ENCODE peak calls at places on chromosomes 11 and 22, in eight cellular contexts. J is heart left ventricle, X is IMR-90, Y is dorsolateral prefrontal cortex, L is GOT3, Z is CMK, D is non-pigmented ciliary epithelial cell, C is SJSA1. Q is an unnamed sample.

GRCh38 chr11:69637956-69638871 is 2.7 kb upstream of the CCND1 start:
- DNase-seq in J (peak), X (peak), Y (no peak), L (no peak), Z (no peak), D (no peak), C (peak), Q (no peak)

GRCh38 chr22:36439481-36440271 is 41.8 kb downstream of the TXN2 start:
- DNase-seq in J (peak), X (peak), Y (no peak), L (peak), Z (no peak), D (peak), C (peak), Q (peak)

GRCh38 chr11:82930229-82930628 is 28.7 kb downstream of the DDIAS start:
- DNase-seq in J (no peak), X (no peak), Y (no peak), L (no peak), Z (no peak), D (no peak), C (no peak), Q (no peak)

GRCh38 chr11:119728651-119729580 is at the start of gene NECTIN1:
- DNase-seq in J (peak), X (peak), Y (peak), L (peak), Z (peak), D (peak), C (peak), Q (peak)

GRCh38 chr11:131121934-131122333 is 205.7 kb upstream of the SNX19 start:
- DNase-seq in J (no peak), X (no peak), Y (no peak), L (no peak), Z (no peak), D (no peak), C (no peak), Q (no peak)

GRCh38 chr22:49975543-49976389 is 15.2 kb downstream of the PIM3 start:
- DNase-seq in J (peak), X (no peak), Y (peak), L (no peak), Z (no peak), D (no peak), C (no peak), Q (no peak)

GRCh38 chr11:112042161-112042960 is 17.2 kb downstream of the DLAT start:
- DNase-seq in J (no peak), X (peak), Y (no peak), L (no peak), Z (no peak), D (peak), C (no peak), Q (no peak)

GRCh38 chr11:110984147-110984546 is 261.4 kb upstream of the POU2AF2 start:
- DNase-seq in J (no peak), X (peak), Y (no peak), L (no peak), Z (no peak), D (peak), C (peak), Q (no peak)

GRCh38 chr22:45197606-45198462 is 34.1 kb downstream of the NUP50 start:
- DNase-seq in J (no peak), X (no peak), Y (no peak), L (no peak), Z (no peak), D (no peak), C (no peak), Q (no peak)

GRCh38 chr11:36280531-36280930 is 8.7 kb downstream of the COMMD9 start:
- DNase-seq in J (no peak), X (peak), Y (no peak), L (no peak), Z (no peak), D (no peak), C (no peak), Q (no peak)

GRCh38 chr22:44400763-44401060 is 88.0 kb upstream of the SHISAL1 start:
- DNase-seq in J (no peak), X (no peak), Y (no peak), L (no peak), Z (no peak), D (no peak), C (peak), Q (no peak)

GRCh38 chr11:1939006-1939626 is 8.0 kb upstream of the MRPL23 start:
- DNase-seq in J (no peak), X (no peak), Y (no peak), L (no peak), Z (no peak), D (no peak), C (no peak), Q (no peak)

GRCh38 chr11:57421066-57421465 is 5.9 kb downstream of the SLC43A3 start:
- DNase-seq in J (no peak), X (no peak), Y (no peak), L (no peak), Z (no peak), D (no peak), C (no peak), Q (no peak)

GRCh38 chr11:13668957-13669521 is 571 bp downstream of the FAR1 start:
- DNase-seq in J (peak), X (peak), Y (peak), L (no peak), Z (no peak), D (no peak), C (peak), Q (peak)

GRCh38 chr11:130122141-130122575 is 37.4 kb upstream of the ST14 start:
- DNase-seq in J (no peak), X (no peak), Y (no peak), L (no peak), Z (no peak), D (no peak), C (no peak), Q (no peak)

GRCh38 chr11:62552465-62552782 is 5.8 kb upstream of the AHNAK start:
- DNase-seq in J (no peak), X (peak), Y (no peak), L (no peak), Z (no peak), D (no peak), C (no peak), Q (no peak)

GRCh38 chr11:10607462-10607861 is 39.0 kb upstream of the LYVE1 start:
- DNase-seq in J (no peak), X (no peak), Y (no peak), L (no peak), Z (no peak), D (no peak), C (no peak), Q (no peak)

GRCh38 chr11:44574620-44575287 is 9.3 kb downstream of the CD82 start:
- DNase-seq in J (no peak), X (peak), Y (no peak), L (no peak), Z (no peak), D (peak), C (peak), Q (peak)

GRCh38 chr11:72069787-72070251 is 10.5 kb downstream of the NUMA1 start:
- DNase-seq in J (peak), X (peak), Y (no peak), L (peak), Z (peak), D (peak), C (peak), Q (peak)

GRCh38 chr11:83220279-83220678 is 26.8 kb downstream of the ANKRD42 start:
- DNase-seq in J (no peak), X (no peak), Y (no peak), L (no peak), Z (no peak), D (no peak), C (peak), Q (peak)

GRCh38 chr11:33560729-33561128 is 139.9 kb downstream of the C11orf91 start:
- DNase-seq in J (no peak), X (no peak), Y (no peak), L (no peak), Z (no peak), D (no peak), C (no peak), Q (no peak)

GRCh38 chr11:103326070-103326794 is 217.0 kb downstream of the DYNC2H1 start:
- DNase-seq in J (no peak), X (peak), Y (no peak), L (no peak), Z (peak), D (peak), C (peak), Q (peak)

GRCh38 chr11:62337682-62338181 is 484 bp downstream of the ASRGL1 start:
- DNase-seq in J (no peak), X (no peak), Y (peak), L (no peak), Z (no peak), D (no peak), C (peak), Q (peak)

GRCh38 chr11:114060402-114061052 is 1.0 kb downstream of the ZBTB16 start:
- DNase-seq in J (peak), X (no peak), Y (no peak), L (no peak), Z (no peak), D (no peak), C (peak), Q (no peak)

GRCh38 chr11:87265132-87265531 is 227.4 kb downstream of the TMEM135 start:
- DNase-seq in J (no peak), X (peak), Y (no peak), L (no peak), Z (no peak), D (no peak), C (no peak), Q (no peak)

GRCh38 chr11:117180020-117180419 is 1.5 kb downstream of the SIDT2 start:
- DNase-seq in J (no peak), X (no peak), Y (no peak), L (no peak), Z (no peak), D (no peak), C (no peak), Q (no peak)

GRCh38 chr11:123219066-123219697 is 24.1 kb upstream of the CLMP start:
- DNase-seq in J (peak), X (peak), Y (no peak), L (no peak), Z (no peak), D (no peak), C (no peak), Q (peak)

Q was measured in H54.